ENCODE peak calls at places on chromosomes 5 and 9, in seven cellular contexts. E is choroid plexus epithelial cell, T is lower leg skin, Q is BJ, X is Caco-2, R is astrocyte of the spinal cord, P is A549. L is an unnamed sample.

GRCh38 chr5:36606437-36607113 is at the start of gene SLC1A3:
- DNase-seq in E (peak; percentile 75), T (peak; percentile 90), Q (peak; percentile 31), X (peak; percentile 87), R (peak; percentile 88), P (peak; percentile 10), L (peak; percentile 54)

GRCh38 chr9:91086657-91087563 is 274.8 kb downstream of the AUH start:
- DNase-seq in E (no peak), T (no peak), Q (no peak), X (no peak), R (no peak), P (no peak), L (no peak)

GRCh38 chr5:174282391-174282790 is 236.9 kb downstream of the NSG2 start:
- DNase-seq in E (no peak), T (peak; percentile 74), Q (no peak), X (no peak), R (no peak), P (no peak), L (no peak)

GRCh38 chr9:134723491-134723890 is 81.9 kb downstream of the COL5A1 start:
- DNase-seq in E (no peak), T (no peak), Q (no peak), X (no peak), R (no peak), P (no peak), L (no peak)

GRCh38 chr9:112699230-112699629 is 18.7 kb downstream of the INIP start:
- DNase-seq in E (no peak), T (no peak), Q (no peak), X (no peak), R (no peak), P (no peak), L (no peak)

GRCh38 chr9:106286249-106286648 is 576.7 kb upstream of the ZNF462 start:
- DNase-seq in E (no peak), T (no peak), Q (no peak), X (peak; percentile 38), R (peak; percentile 55), P (peak; percentile 0), L (no peak)

GRCh38 chr5:115545065-115545882 is 699 bp upstream of the FEM1C start:
- DNase-seq in E (no peak), T (no peak), Q (no peak), X (no peak), R (no peak), P (no peak), L (no peak)

GRCh38 chr9:37760416-37761165 is 7.0 kb downstream of the TRMT10B start:
- DNase-seq in E (peak; percentile 86), T (no peak), Q (no peak), X (no peak), R (peak; percentile 55), P (no peak), L (no peak)

GRCh38 chr9:127575875-127576778 is 36.0 kb upstream of the STXBP1 start:
- DNase-seq in E (no peak), T (no peak), Q (no peak), X (no peak), R (no peak), P (no peak), L (no peak)

GRCh38 chr5:95042040-95042439 is 242.9 kb downstream of the MCTP1 start:
- DNase-seq in E (peak; percentile 28), T (no peak), Q (no peak), X (no peak), R (no peak), P (no peak), L (no peak)

GRCh38 chr9:36424289-36425055 is 24.4 kb upstream of the RNF38 start:
- DNase-seq in E (no peak), T (no peak), Q (no peak), X (no peak), R (no peak), P (no peak), L (no peak)

GRCh38 chr5:90636948-90637347 is 78.4 kb downstream of the ADGRV1 start:
- DNase-seq in E (no peak), T (no peak), Q (no peak), X (no peak), R (no peak), P (no peak), L (no peak)

GRCh38 chr5:8053270-8053669 is 184.3 kb downstream of the MTRR start:
- DNase-seq in E (no peak), T (no peak), Q (no peak), X (no peak), R (no peak), P (no peak), L (no peak)

GRCh38 chr9:37788328-37788727 is 3.5 kb upstream of the EXOSC3 start:
- DNase-seq in E (no peak), T (no peak), Q (no peak), X (no peak), R (no peak), P (no peak), L (no peak)

GRCh38 chr5:93723005-93723404 is 18.4 kb downstream of the POU5F2 start:
- DNase-seq in E (peak; percentile 21), T (no peak), Q (no peak), X (no peak), R (no peak), P (no peak), L (no peak)

GRCh38 chr9:79189511-79189924 is 382.2 kb upstream of the TLE4 start:
- DNase-seq in E (peak; percentile 52), T (no peak), Q (no peak), X (no peak), R (peak; percentile 80), P (no peak), L (no peak)

GRCh38 chr5:177446184-177447065 is at the start of gene PRR7:
- DNase-seq in E (peak; percentile 55), T (no peak), Q (no peak), X (peak; percentile 70), R (peak; percentile 62), P (peak; percentile 85), L (peak; percentile 43)

GRCh38 chr5:97554992-97555981 is 372.2 kb upstream of the RIOK2 start:
- DNase-seq in E (peak; percentile 33), T (no peak), Q (no peak), X (no peak), R (peak; percentile 33), P (no peak), L (no peak)

GRCh38 chr5:24823625-24824024 is 178.8 kb upstream of the CDH10 start:
- DNase-seq in E (no peak), T (no peak), Q (no peak), X (peak; percentile 28), R (no peak), P (no peak), L (no peak)

GRCh38 chr9:2622361-2623045 is 916 bp downstream of the VLDLR start:
- DNase-seq in E (no peak), T (peak; percentile 84), Q (no peak), X (no peak), R (no peak), P (peak; percentile 12), L (peak; percentile 18)

GRCh38 chr5:129996896-129997295 is 92.6 kb downstream of the CHSY3 start:
- DNase-seq in E (peak; percentile 72), T (no peak), Q (peak; percentile 65), X (no peak), R (peak; percentile 62), P (no peak), L (no peak)

GRCh38 chr9:95528908-95529502 is 12.2 kb upstream of the PTCH1 start:
- DNase-seq in E (no peak), T (no peak), Q (no peak), X (no peak), R (no peak), P (no peak), L (no peak)

GRCh38 chr5:14006823-14007510 is 62.5 kb upstream of the DNAH5 start:
- DNase-seq in E (no peak), T (no peak), Q (no peak), X (no peak), R (no peak), P (no peak), L (no peak)
- TF ChIP-seq CTCF in E (peak; percentile 5), T (no peak), Q (no peak), X (no peak), R (no peak), P (no peak), L (peak; percentile 6)

GRCh38 chr9:22454021-22454420 is 7.4 kb downstream of the DMRTA1 start:
- DNase-seq in E (peak; percentile 53), T (no peak), Q (no peak), X (no peak), R (peak; percentile 12), P (no peak), L (no peak)

GRCh38 chr9:22463205-22463604 is 16.6 kb downstream of the DMRTA1 start:
- DNase-seq in E (peak; percentile 4), T (no peak), Q (no peak), X (no peak), R (no peak), P (no peak), L (no peak)

GRCh38 chr9:22452415-22453010 is 5.9 kb downstream of the DMRTA1 start:
- DNase-seq in E (peak; percentile 65), T (no peak), Q (no peak), X (no peak), R (peak; percentile 56), P (peak; percentile 6), L (no peak)

GRCh38 chr9:22455181-22455580 is 8.6 kb downstream of the DMRTA1 start:
- DNase-seq in E (no peak), T (no peak), Q (no peak), X (no peak), R (no peak), P (no peak), L (no peak)

GRCh38 chr9:22457448-22457847 is 10.8 kb downstream of the DMRTA1 start:
- DNase-seq in E (no peak), T (no peak), Q (no peak), X (no peak), R (no peak), P (no peak), L (no peak)
- TF ChIP-seq CTCF in E (no peak), T (no peak), Q (no peak), X (peak; percentile 7), R (no peak), P (no peak), L (peak; percentile 14)

GRCh38 chr5:142208777-142209312 is 100.3 kb downstream of the NDFIP1 start:
- DNase-seq in E (no peak), T (no peak), Q (no peak), X (no peak), R (no peak), P (no peak), L (no peak)

GRCh38 chr5:142204219-142204618 is 95.6 kb downstream of the NDFIP1 start:
- DNase-seq in E (peak; percentile 80), T (no peak), Q (no peak), X (no peak), R (peak; percentile 68), P (no peak), L (no peak)

GRCh38 chr5:142211013-142211412 is 102.4 kb downstream of the NDFIP1 start:
- DNase-seq in E (no peak), T (no peak), Q (no peak), X (no peak), R (no peak), P (no peak), L (no peak)

GRCh38 chr5:142210011-142210410 is 101.4 kb downstream of the NDFIP1 start:
- DNase-seq in E (no peak), T (no peak), Q (no peak), X (no peak), R (no peak), P (no peak), L (no peak)

GRCh38 chr5:142206801-142207200 is 98.2 kb downstream of the NDFIP1 start:
- DNase-seq in E (no peak), T (no peak), Q (no peak), X (no peak), R (no peak), P (no peak), L (no peak)
- TF ChIP-seq CTCF in E (no peak), T (no peak), Q (no peak), X (no peak), R (peak; percentile 10), P (peak; percentile 13), L (no peak)

GRCh38 chr9:77806697-77807096 is 158.6 kb upstream of the GNA14 start:
- DNase-seq in E (no peak), T (no peak), Q (no peak), X (no peak), R (no peak), P (no peak), L (no peak)
- TF ChIP-seq CTCF in E (no peak), T (no peak), Q (no peak), X (no peak), R (no peak), P (no peak), L (no peak)